ENCODE peak calls at places on chromosomes 6 and 20, in six cellular contexts. O is NCI-H146, R is kidney, S is NCI-H1092, B is ovary, N is dorsolateral prefrontal cortex. H is an unnamed sample.

GRCh38 chr20:51496964-51497363 is 45.6 kb downstream of the NFATC2 start:
- DNase-seq in N (no peak), B (peak), R (no peak), S (no peak), O (no peak), H (no peak)

GRCh38 chr6:10529231-10529801 is 8.2 kb downstream of the GCNT2 start:
- DNase-seq in B (no peak), R (no peak), O (no peak), N (no peak), S (no peak), H (no peak)

GRCh38 chr6:145875496-145876244 is 61.1 kb upstream of the FBXO30 start:
- DNase-seq in S (no peak), O (no peak), B (no peak), N (no peak), R (no peak), H (no peak)

GRCh38 chr6:23890543-23891227 is 235.3 kb upstream of the NRSN1 start:
- DNase-seq in N (no peak), O (no peak), R (no peak), B (no peak), S (no peak), H (no peak)

GRCh38 chr6:132763269-132763668 is 5.6 kb upstream of the VNN2 start:
- DNase-seq in B (no peak), R (no peak), S (no peak), O (peak), N (no peak), H (peak)

GRCh38 chr6:101150226-101150625 is 243.3 kb upstream of the GRIK2 start:
- DNase-seq in B (no peak), O (no peak), N (no peak), R (no peak), S (no peak), H (no peak)

GRCh38 chr6:17584241-17584803 is 15.8 kb upstream of the FAM8A1 start:
- DNase-seq in S (peak), B (no peak), O (peak), R (no peak), N (no peak), H (peak)

GRCh38 chr6:21846541-21847451 is 253.2 kb downstream of the SOX4 start:
- DNase-seq in R (no peak), B (no peak), S (peak), O (peak), N (no peak), H (no peak)

GRCh38 chr20:63475209-63475608 is 2.8 kb upstream of the KCNQ2 start:
- DNase-seq in B (no peak), N (no peak), S (no peak), R (no peak), O (no peak), H (peak)

GRCh38 chr6:15280023-15280422 is 34.2 kb downstream of the JARID2 start:
- DNase-seq in S (no peak), O (no peak), R (no peak), N (no peak), B (no peak), H (no peak)

GRCh38 chr6:52361945-52362442 is at the start of gene PAQR8:
- DNase-seq in S (peak), O (peak), R (peak), B (peak), N (peak), H (peak)